ENCODE peak calls at places on chromosomes 5 and 9, in six cellular contexts. One of them, this sample, is unnamed.
A peak's percentile ranks its signal among the peaks of the same experiment; 100 is the strongest.

GRCh38 chr9:135078361-135078821 is 9.1 kb upstream of the OLFM1 start:
- DNase-seq in breast epithelium: no peak
- DNase-seq in GM23338: no peak
- DNase-seq in sigmoid colon: peak; percentile 45
- DNase-seq in HL-60: no peak
- DNase-seq in upper lobe of left lung: peak; percentile 6
- DNase-seq in this sample: no peak

GRCh38 chr5:138465288-138466057 is at the start of gene EGR1:
- DNase-seq in breast epithelium: peak; percentile 97
- DNase-seq in GM23338: peak; percentile 98
- DNase-seq in sigmoid colon: peak; percentile 98
- DNase-seq in HL-60: peak; percentile 83
- DNase-seq in upper lobe of left lung: peak; percentile 95
- DNase-seq in this sample: peak; percentile 96

GRCh38 chr5:59571077-59571476 is 322.4 kb downstream of the PDE4D start:
- DNase-seq in breast epithelium: no peak
- DNase-seq in GM23338: no peak
- DNase-seq in sigmoid colon: no peak
- DNase-seq in HL-60: no peak
- DNase-seq in upper lobe of left lung: no peak
- DNase-seq in this sample: no peak

GRCh38 chr5:74685979-74686631 is 1.1 kb downstream of the HEXB start:
- DNase-seq in breast epithelium: no peak
- DNase-seq in GM23338: no peak
- DNase-seq in sigmoid colon: no peak
- DNase-seq in HL-60: peak; percentile 74
- DNase-seq in upper lobe of left lung: peak; percentile 43
- DNase-seq in this sample: no peak

GRCh38 chr5:145981612-145982571 is 45.5 kb downstream of the SH3RF2 start:
- DNase-seq in breast epithelium: peak; percentile 57
- DNase-seq in GM23338: no peak
- DNase-seq in sigmoid colon: no peak
- DNase-seq in HL-60: no peak
- DNase-seq in upper lobe of left lung: peak; percentile 51
- DNase-seq in this sample: peak; percentile 72

GRCh38 chr5:35182541-35183242 is 47.6 kb downstream of the PRLR start:
- DNase-seq in breast epithelium: no peak
- DNase-seq in GM23338: no peak
- DNase-seq in sigmoid colon: no peak
- DNase-seq in HL-60: no peak
- DNase-seq in upper lobe of left lung: peak; percentile 76
- DNase-seq in this sample: no peak

GRCh38 chr9:128917151-128917849 is 3.5 kb upstream of the PHYHD1 start:
- DNase-seq in breast epithelium: peak; percentile 87
- DNase-seq in GM23338: no peak
- DNase-seq in sigmoid colon: peak; percentile 93
- DNase-seq in HL-60: no peak
- DNase-seq in upper lobe of left lung: peak; percentile 89
- DNase-seq in this sample: peak; percentile 89

GRCh38 chr5:164013077-164013670 is 507.8 kb downstream of the MAT2B start:
- DNase-seq in breast epithelium: no peak
- DNase-seq in GM23338: peak; percentile 89
- DNase-seq in sigmoid colon: peak; percentile 69
- DNase-seq in HL-60: peak; percentile 59
- DNase-seq in upper lobe of left lung: peak; percentile 33
- DNase-seq in this sample: peak; percentile 64

GRCh38 chr5:56479126-56479525 is 246.0 kb upstream of the ANKRD55 start:
- DNase-seq in breast epithelium: no peak
- DNase-seq in GM23338: no peak
- DNase-seq in sigmoid colon: no peak
- DNase-seq in HL-60: no peak
- DNase-seq in upper lobe of left lung: no peak
- DNase-seq in this sample: no peak

GRCh38 chr9:95750725-95751644 is 124.5 kb upstream of the ERCC6L2 start:
- DNase-seq in breast epithelium: no peak
- DNase-seq in GM23338: peak; percentile 62
- DNase-seq in sigmoid colon: no peak
- DNase-seq in HL-60: no peak
- DNase-seq in upper lobe of left lung: no peak
- DNase-seq in this sample: no peak

GRCh38 chr5:123752576-123752975 is 240.6 kb downstream of the CSNK1G3 start:
- DNase-seq in breast epithelium: no peak
- DNase-seq in GM23338: no peak
- DNase-seq in sigmoid colon: no peak
- DNase-seq in HL-60: no peak
- DNase-seq in upper lobe of left lung: no peak
- DNase-seq in this sample: no peak

GRCh38 chr9:94991961-94992907 is 265.7 kb downstream of the AOPEP start:
- DNase-seq in breast epithelium: no peak
- DNase-seq in GM23338: no peak
- DNase-seq in sigmoid colon: no peak
- DNase-seq in HL-60: no peak
- DNase-seq in upper lobe of left lung: no peak
- DNase-seq in this sample: no peak

GRCh38 chr5:80122599-80122998 is 87.5 kb downstream of the THBS4 start:
- DNase-seq in breast epithelium: no peak
- DNase-seq in GM23338: no peak
- DNase-seq in sigmoid colon: no peak
- DNase-seq in HL-60: peak; percentile 60
- DNase-seq in upper lobe of left lung: peak; percentile 57
- DNase-seq in this sample: no peak

GRCh38 chr5:142869883-142870282 is 99.7 kb downstream of the ARHGAP26 start:
- DNase-seq in breast epithelium: no peak
- DNase-seq in GM23338: no peak
- DNase-seq in sigmoid colon: peak; percentile 75
- DNase-seq in HL-60: no peak
- DNase-seq in upper lobe of left lung: no peak
- DNase-seq in this sample: peak; percentile 76
- TF ChIP-seq POLR2AphosphoS5 in breast epithelium: no peak
- TF ChIP-seq POLR2AphosphoS5 in GM23338: no peak
- TF ChIP-seq POLR2AphosphoS5 in sigmoid colon: peak; percentile 46
- TF ChIP-seq POLR2AphosphoS5 in HL-60: no peak
- TF ChIP-seq POLR2AphosphoS5 in upper lobe of left lung: no peak
- TF ChIP-seq POLR2AphosphoS5 in this sample: peak; percentile 81

DNA sequence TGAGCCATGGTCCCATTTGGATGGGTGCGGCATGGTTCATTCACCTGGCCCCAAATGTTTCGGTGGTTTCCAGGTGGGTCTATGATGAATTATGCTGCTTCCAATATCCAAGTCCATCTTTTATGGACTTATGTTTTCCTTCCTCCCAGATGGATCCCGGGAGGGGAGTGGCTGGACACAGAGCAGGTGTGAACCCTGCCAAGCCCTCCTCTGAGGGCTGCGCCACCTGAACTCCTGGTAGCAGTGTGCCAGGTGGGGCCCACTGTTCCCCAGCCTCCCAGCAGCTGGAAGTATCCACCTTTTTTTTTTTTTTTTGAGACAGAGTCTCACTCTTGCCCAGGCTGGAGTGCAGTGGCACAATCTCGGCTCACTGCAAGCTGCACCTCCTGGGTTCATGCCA is 42.9 kb downstream of the WNK2 start:
- DNase-seq in breast epithelium: no peak
- DNase-seq in GM23338: no peak
- DNase-seq in sigmoid colon: no peak
- DNase-seq in HL-60: no peak
- DNase-seq in upper lobe of left lung: no peak
- DNase-seq in this sample: no peak
- TF ChIP-seq POLR2AphosphoS5 in breast epithelium: no peak
- TF ChIP-seq POLR2AphosphoS5 in GM23338: no peak
- TF ChIP-seq POLR2AphosphoS5 in sigmoid colon: peak; percentile 20
- TF ChIP-seq POLR2AphosphoS5 in HL-60: no peak
- TF ChIP-seq POLR2AphosphoS5 in upper lobe of left lung: no peak
- TF ChIP-seq POLR2AphosphoS5 in this sample: no peak

GRCh38 chr5:17080361-17080760 is 137.1 kb upstream of the BASP1 start:
- DNase-seq in breast epithelium: no peak
- DNase-seq in GM23338: no peak
- DNase-seq in sigmoid colon: no peak
- DNase-seq in HL-60: no peak
- DNase-seq in upper lobe of left lung: no peak
- DNase-seq in this sample: no peak

GRCh38 chr5:17075196-17075595 is 139.1 kb upstream of the MYO10 start:
- DNase-seq in breast epithelium: no peak
- DNase-seq in GM23338: no peak
- DNase-seq in sigmoid colon: no peak
- DNase-seq in HL-60: no peak
- DNase-seq in upper lobe of left lung: no peak
- DNase-seq in this sample: no peak

GRCh38 chr5:17081142-17081541 is 136.3 kb upstream of the BASP1 start:
- DNase-seq in breast epithelium: no peak
- DNase-seq in GM23338: no peak
- DNase-seq in sigmoid colon: no peak
- DNase-seq in HL-60: no peak
- DNase-seq in upper lobe of left lung: no peak
- DNase-seq in this sample: no peak

GRCh38 chr5:17077447-17078233 is 139.8 kb upstream of the BASP1 start:
- DNase-seq in breast epithelium: no peak
- DNase-seq in GM23338: no peak
- DNase-seq in sigmoid colon: no peak
- DNase-seq in HL-60: no peak
- DNase-seq in upper lobe of left lung: no peak
- DNase-seq in this sample: peak; percentile 23

GRCh38 chr5:17079562-17079961 is 137.9 kb upstream of the BASP1 start:
- DNase-seq in breast epithelium: no peak
- DNase-seq in GM23338: no peak
- DNase-seq in sigmoid colon: no peak
- DNase-seq in HL-60: no peak
- DNase-seq in upper lobe of left lung: no peak
- DNase-seq in this sample: no peak
- TF ChIP-seq POLR2AphosphoS5 in breast epithelium: no peak
- TF ChIP-seq POLR2AphosphoS5 in GM23338: no peak
- TF ChIP-seq POLR2AphosphoS5 in sigmoid colon: no peak
- TF ChIP-seq POLR2AphosphoS5 in HL-60: no peak
- TF ChIP-seq POLR2AphosphoS5 in upper lobe of left lung: no peak
- TF ChIP-seq POLR2AphosphoS5 in this sample: peak; percentile 46

GRCh38 chr5:148968311-148968710 is 94.6 kb downstream of the SH3TC2 start:
- DNase-seq in breast epithelium: no peak
- DNase-seq in GM23338: no peak
- DNase-seq in sigmoid colon: no peak
- DNase-seq in HL-60: no peak
- DNase-seq in upper lobe of left lung: no peak
- DNase-seq in this sample: no peak

GRCh38 chr5:148963679-148964078 is 99.2 kb downstream of the SH3TC2 start:
- DNase-seq in breast epithelium: no peak
- DNase-seq in GM23338: no peak
- DNase-seq in sigmoid colon: peak; percentile 54
- DNase-seq in HL-60: peak; percentile 80
- DNase-seq in upper lobe of left lung: peak; percentile 54
- DNase-seq in this sample: no peak

GRCh38 chr5:148967783-148968182 is 95.1 kb downstream of the SH3TC2 start:
- DNase-seq in breast epithelium: no peak
- DNase-seq in GM23338: no peak
- DNase-seq in sigmoid colon: peak; percentile 37
- DNase-seq in HL-60: no peak
- DNase-seq in upper lobe of left lung: no peak
- DNase-seq in this sample: no peak

GRCh38 chr5:148966937-148967336 is 95.9 kb downstream of the SH3TC2 start:
- DNase-seq in breast epithelium: no peak
- DNase-seq in GM23338: no peak
- DNase-seq in sigmoid colon: no peak
- DNase-seq in HL-60: no peak
- DNase-seq in upper lobe of left lung: no peak
- DNase-seq in this sample: no peak

DNA sequence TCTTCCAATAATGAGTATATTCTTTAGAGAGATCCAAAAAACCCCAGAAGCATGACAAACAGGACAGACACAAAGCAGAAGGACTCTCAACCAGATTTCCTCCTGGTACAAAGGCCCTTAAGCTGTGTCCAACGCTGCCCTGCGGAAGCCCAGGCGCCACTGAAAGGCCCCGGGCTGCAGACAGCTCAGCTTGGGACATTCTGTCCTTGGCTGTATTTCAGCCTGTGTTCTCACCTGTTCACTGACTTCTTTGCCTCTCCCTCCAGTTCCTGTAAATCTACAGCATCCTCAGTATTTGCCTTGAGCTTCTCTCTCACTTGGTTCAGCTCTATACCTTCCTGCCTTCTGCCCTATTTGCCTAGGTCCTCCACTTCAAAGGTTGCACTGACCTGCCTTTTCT is 96.5 kb downstream of the SH3TC2 start:
- DNase-seq in breast epithelium: peak; percentile 84
- DNase-seq in GM23338: no peak
- DNase-seq in sigmoid colon: peak; percentile 76
- DNase-seq in HL-60: no peak
- DNase-seq in upper lobe of left lung: peak; percentile 88
- DNase-seq in this sample: peak; percentile 82
- TF ChIP-seq POLR2AphosphoS5 in breast epithelium: peak; percentile 61
- TF ChIP-seq POLR2AphosphoS5 in GM23338: no peak
- TF ChIP-seq POLR2AphosphoS5 in sigmoid colon: peak; percentile 53
- TF ChIP-seq POLR2AphosphoS5 in HL-60: no peak
- TF ChIP-seq POLR2AphosphoS5 in upper lobe of left lung: peak; percentile 65
- TF ChIP-seq POLR2AphosphoS5 in this sample: peak; percentile 83

GRCh38 chr9:111152614-111153013 is 114.3 kb upstream of the LPAR1 start:
- DNase-seq in breast epithelium: no peak
- DNase-seq in GM23338: no peak
- DNase-seq in sigmoid colon: no peak
- DNase-seq in HL-60: no peak
- DNase-seq in upper lobe of left lung: no peak
- DNase-seq in this sample: no peak

GRCh38 chr9:111150241-111150640 is 112.0 kb upstream of the LPAR1 start:
- DNase-seq in breast epithelium: no peak
- DNase-seq in GM23338: no peak
- DNase-seq in sigmoid colon: no peak
- DNase-seq in HL-60: no peak
- DNase-seq in upper lobe of left lung: no peak
- DNase-seq in this sample: no peak

GRCh38 chr9:111158375-111158774 is 120.1 kb upstream of the LPAR1 start:
- DNase-seq in breast epithelium: no peak
- DNase-seq in GM23338: no peak
- DNase-seq in sigmoid colon: no peak
- DNase-seq in HL-60: no peak
- DNase-seq in upper lobe of left lung: no peak
- DNase-seq in this sample: no peak

GRCh38 chr9:111148994-111149759 is 110.9 kb upstream of the LPAR1 start:
- DNase-seq in breast epithelium: no peak
- DNase-seq in GM23338: peak; percentile 8
- DNase-seq in sigmoid colon: no peak
- DNase-seq in HL-60: no peak
- DNase-seq in upper lobe of left lung: no peak
- DNase-seq in this sample: no peak

GRCh38 chr9:111153973-111154590 is 115.8 kb upstream of the LPAR1 start:
- DNase-seq in breast epithelium: no peak
- DNase-seq in GM23338: no peak
- DNase-seq in sigmoid colon: no peak
- DNase-seq in HL-60: no peak
- DNase-seq in upper lobe of left lung: no peak
- DNase-seq in this sample: no peak
- TF ChIP-seq POLR2AphosphoS5 in breast epithelium: no peak
- TF ChIP-seq POLR2AphosphoS5 in GM23338: no peak
- TF ChIP-seq POLR2AphosphoS5 in sigmoid colon: no peak
- TF ChIP-seq POLR2AphosphoS5 in HL-60: no peak
- TF ChIP-seq POLR2AphosphoS5 in upper lobe of left lung: no peak
- TF ChIP-seq POLR2AphosphoS5 in this sample: no peak

GRCh38 chr9:20950707-20951106 is 80.7 kb downstream of the HACD4 start:
- DNase-seq in breast epithelium: no peak
- DNase-seq in GM23338: no peak
- DNase-seq in sigmoid colon: no peak
- DNase-seq in HL-60: no peak
- DNase-seq in upper lobe of left lung: no peak
- DNase-seq in this sample: no peak
- TF ChIP-seq POLR2AphosphoS5 in breast epithelium: no peak
- TF ChIP-seq POLR2AphosphoS5 in GM23338: no peak
- TF ChIP-seq POLR2AphosphoS5 in sigmoid colon: no peak
- TF ChIP-seq POLR2AphosphoS5 in HL-60: no peak
- TF ChIP-seq POLR2AphosphoS5 in upper lobe of left lung: no peak
- TF ChIP-seq POLR2AphosphoS5 in this sample: no peak

GRCh38 chr5:179907570-179908324 is at the start of gene TBC1D9B:
- DNase-seq in breast epithelium: no peak
- DNase-seq in GM23338: peak; percentile 83
- DNase-seq in sigmoid colon: peak; percentile 88
- DNase-seq in HL-60: peak; percentile 63
- DNase-seq in upper lobe of left lung: peak; percentile 67
- DNase-seq in this sample: peak; percentile 36
- TF ChIP-seq POLR2AphosphoS5 in breast epithelium: no peak
- TF ChIP-seq POLR2AphosphoS5 in GM23338: peak; percentile 47
- TF ChIP-seq POLR2AphosphoS5 in sigmoid colon: peak; percentile 65
- TF ChIP-seq POLR2AphosphoS5 in HL-60: no peak
- TF ChIP-seq POLR2AphosphoS5 in upper lobe of left lung: no peak
- TF ChIP-seq POLR2AphosphoS5 in this sample: no peak

This sample was measured in prostate gland.